ENCODE peak calls at places on chromosome 10, in five cellular contexts. C is tibial artery, X is right lobe of liver, H is lower lobe of right lung, W is left lung. J is an unnamed sample. For H3K4me1, the result is how much of the 10 kb centered on the place peaks cover.

GRCh38 chr10:51176976-51177690 is 102.8 kb downstream of the PRKG1 start:
- DNase-seq in W (no peak), C (no peak), H (no peak), X (no peak), J (no peak)

GRCh38 chr10:74177140-74177677 is 26.2 kb downstream of the ADK start:
- DNase-seq in H (peak), X (peak), W (peak), C (no peak), J (peak)

GRCh38 chr10:133318494-133319127 is 9.9 kb downstream of the ZNF511 start:
- DNase-seq in H (peak), X (peak), W (peak), C (no peak), J (peak)

GRCh38 chr10:6766061-6766460 is 186.0 kb upstream of the PRKCQ start:
- DNase-seq in W (no peak), H (no peak), X (no peak), C (no peak), J (no peak)

GRCh38 chr10:109912335-109913282 is 10.7 kb downstream of the XPNPEP1 start:
- DNase-seq in H (no peak), X (no peak), W (no peak), C (no peak), J (no peak)

GRCh38 chr10:76403876-76404275 is 972.5 kb downstream of the LRMDA start:
- DNase-seq in W (no peak), H (no peak), C (peak), X (no peak), J (no peak)

GRCh38 chr10:123136806-123137642 is 1.3 kb downstream of the HMX3 start:
- DNase-seq in C (no peak), H (no peak), W (no peak), X (no peak), J (no peak)

GRCh38 chr10:31745612-31746376 is 182.8 kb downstream of the ARHGAP12 start:
- DNase-seq in C (no peak), H (no peak), X (no peak), W (peak), J (no peak)

GRCh38 chr10:24957624-24958435 is 5.4 kb upstream of the PRTFDC1 start:
- DNase-seq in H (no peak), X (no peak), W (no peak), C (no peak), J (no peak)

GRCh38 chr10:43814611-43815010 is 165.9 kb upstream of the ZNF32 start:
- DNase-seq in H (no peak), C (no peak), X (no peak), W (no peak), J (no peak)

GRCh38 chr10:73262105-73262730 is 9.8 kb upstream of the MRPS16 start:
- DNase-seq in X (no peak), W (no peak), C (no peak), H (no peak), J (no peak)

GRCh38 chr10:61633665-61634064 is 29.1 kb upstream of the CABCOCO1 start:
- DNase-seq in W (no peak), H (no peak), X (no peak), C (no peak), J (no peak)

GRCh38 chr10:51802030-51802429 is 102.6 kb upstream of the CSTF2T start:
- DNase-seq in C (no peak), W (no peak), H (no peak), X (no peak), J (no peak)

GRCh38 chr10:126839094-126839761 is 66.0 kb upstream of the DOCK1 start:
- DNase-seq in H (peak), X (no peak), W (peak), C (no peak), J (no peak)

GRCh38 chr10:112797221-112797620 is 152.8 kb upstream of the TCF7L2 start:
- DNase-seq in X (no peak), H (no peak), W (no peak), C (no peak), J (no peak)

GRCh38 chr10:126841341-126841902 is 63.8 kb upstream of the DOCK1 start:
- DNase-seq in C (no peak), W (no peak), H (no peak), X (no peak), J (no peak)

GRCh38 chr10:104331208-104331838 is 6.9 kb downstream of the ITPRIP start:
- DNase-seq in H (no peak), C (no peak), W (no peak), X (peak), J (no peak)

GRCh38 chr10:24556746-24557742 is 166.6 kb downstream of the ARHGAP21 start:
- DNase-seq in H (no peak), X (no peak), C (no peak), W (no peak), J (no peak)

GRCh38 chr10:131448883-131449282 is 137.4 kb upstream of the TCERG1L start:
- DNase-seq in X (no peak), H (no peak), C (no peak), W (peak), J (no peak)

GRCh38 chr10:103481974-103482531 is 3.0 kb upstream of the CALHM3 start:
- DNase-seq in W (peak), X (no peak), H (no peak), C (peak), J (peak)

GRCh38 chr10:119831656-119832055 is 41.0 kb downstream of the MCMBP start:
- DNase-seq in X (no peak), H (no peak), W (no peak), C (no peak), J (no peak)

GRCh38 chr10:3911713-3912442 is 126.9 kb upstream of the KLF6 start:
- DNase-seq in C (no peak), W (no peak), X (no peak), H (no peak), J (no peak)

GRCh38 chr10:1203216-1203615 is 147.0 kb downstream of the WDR37 start:
- DNase-seq in X (no peak), W (peak), C (no peak), H (no peak), J (no peak)

GRCh38 chr10:102347236-102347828 is 48.2 kb upstream of the NFKB2 start:
- DNase-seq in H (peak), C (peak), X (peak), W (no peak), J (peak)

GRCh38 chr10:88657901-88658300 is 6.3 kb upstream of the LIPF start:
- DNase-seq in X (no peak), C (no peak), W (no peak), H (no peak), J (no peak)

GRCh38 chr10:34256216-34256615 is 558.9 kb downstream of the PARD3 start:
- DNase-seq in H (no peak), C (no peak), W (no peak), X (no peak), J (no peak)

GRCh38 chr10:72659694-72660093 is 32.2 kb upstream of the MCU start:
- DNase-seq in C (no peak), H (no peak), X (no peak), W (no peak), J (no peak)

GRCh38 chr10:126569513-126570447 is 100.7 kb downstream of the C10orf90 start:
- DNase-seq in C (no peak), H (no peak), X (no peak), W (no peak), J (no peak)

GRCh38 chr10:3042589-3042988 is 24.8 kb upstream of the PFKP start:
- DNase-seq in X (no peak), C (no peak), W (no peak), H (no peak), J (no peak)

GRCh38 chr10:77173615-77174461 is 463.8 kb downstream of the KCNMA1 start:
- DNase-seq in X (peak), C (peak), W (no peak), H (peak), J (peak)

GRCh38 chr10:94016727-94017714 is 23.3 kb downstream of the PLCE1 start:
- DNase-seq in H (no peak), W (no peak), X (no peak), C (no peak), J (no peak)

GRCh38 chr10:77622822-77623410 is 14.7 kb downstream of the KCNMA1 start:
- DNase-seq in C (no peak), X (no peak), H (no peak), W (no peak), J (no peak)

GRCh38 chr10:93138113-93138870 is 64.6 kb downstream of the CYP26A1 start:
- DNase-seq in X (no peak), H (no peak), W (no peak), C (no peak), J (no peak)

GRCh38 chr10:25017247-25017590 is 807 bp downstream of the THNSL1 start:
- DNase-seq in X (no peak), H (no peak), C (no peak), W (no peak), J (no peak)

GRCh38 chr10:110363572-110364411 is 59.1 kb upstream of the SMNDC1 start:
- DNase-seq in X (peak), W (no peak), C (no peak), H (no peak), J (no peak)

GRCh38 chr10:122490268-122490667 is 28.9 kb downstream of the HTRA1 start:
- DNase-seq in C (no peak), W (no peak), X (no peak), H (no peak), J (no peak)

GRCh38 chr10:61973169-61973568 is 71.7 kb downstream of the ARID5B start:
- DNase-seq in W (no peak), C (no peak), H (no peak), X (no peak), J (no peak)

GRCh38 chr10:94066411-94066810 is 72.7 kb downstream of the PLCE1 start:
- DNase-seq in W (no peak), H (no peak), X (no peak), C (no peak), J (no peak)

DNA sequence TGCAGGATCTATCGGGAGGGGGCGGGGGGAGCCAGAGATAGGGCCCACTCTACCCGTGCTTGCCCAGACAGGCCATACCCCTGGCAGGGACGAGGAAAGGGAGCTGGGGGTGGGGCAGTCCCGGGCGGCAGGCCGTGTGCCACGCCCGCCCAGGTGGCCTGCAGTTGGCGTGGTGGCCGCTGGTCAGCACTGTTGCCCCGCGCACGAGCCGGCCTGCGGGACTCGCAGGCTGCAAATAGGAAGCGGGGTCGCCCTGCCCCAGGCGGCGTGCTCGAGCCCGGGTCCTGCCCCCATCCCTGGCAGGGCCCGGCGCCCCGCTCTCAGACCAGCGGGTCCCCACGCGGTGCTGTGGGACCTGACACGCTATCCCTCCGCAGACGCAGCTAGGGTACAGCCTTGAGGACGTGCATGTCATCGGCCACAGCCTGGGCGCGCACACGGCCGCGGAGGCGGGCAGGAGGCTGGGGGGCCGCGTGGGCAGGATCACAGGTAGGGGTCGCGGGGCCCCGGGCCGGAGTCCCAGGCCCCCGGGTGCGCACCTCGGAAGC is 6.7 kb downstream of the PNLIPRP2 start:
- DNase-seq in C (no peak), H (no peak), W (no peak), X (peak), J (no peak)
- TF ChIP-seq CTCF in C (no peak), H (peak), W (peak), X (peak), J (peak)

DNA sequence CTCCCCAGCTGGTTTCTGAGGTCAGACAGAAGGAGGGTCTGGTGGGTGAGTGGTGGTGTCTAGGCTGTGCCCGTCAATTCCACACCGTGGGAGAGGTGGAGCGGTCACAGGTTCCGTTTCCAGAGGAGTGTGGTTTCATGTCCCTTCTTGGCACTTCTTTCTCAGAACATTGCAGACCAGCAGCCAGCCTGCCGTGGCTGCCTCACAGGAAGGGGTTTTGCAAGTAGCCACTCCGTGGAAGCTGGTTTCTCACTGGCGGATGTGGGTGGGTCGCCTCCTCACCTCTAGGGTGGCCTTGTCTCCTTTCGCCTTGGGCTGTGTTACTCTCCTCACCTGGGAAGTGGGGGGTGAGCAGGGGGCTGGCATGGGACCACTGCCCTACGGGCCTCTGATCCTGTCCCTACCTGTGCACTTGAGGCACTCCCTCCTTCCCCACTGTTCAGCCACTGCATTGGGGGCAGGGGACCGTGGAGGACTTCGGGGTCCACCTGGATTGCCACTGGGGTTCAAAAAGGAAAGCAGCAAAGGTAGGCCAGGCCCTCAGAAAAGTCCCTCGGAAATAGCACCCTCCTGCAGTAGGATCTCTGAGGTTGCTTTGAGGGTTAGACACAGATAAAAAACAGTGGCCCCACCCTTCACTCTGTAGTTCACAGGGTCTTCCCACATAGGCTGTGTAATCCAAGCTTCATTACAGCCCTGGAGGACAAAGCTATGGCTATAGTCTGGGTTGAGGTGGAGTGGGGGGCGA is 33.9 kb downstream of the TSPAN14 start:
- DNase-seq in H (peak), W (peak), C (no peak), X (peak), J (no peak)
- H3K4me1 ChIP-seq in H (half or more), W (under half), C (under half), X (under half), J (under half)

GRCh38 chr10:95503526-95503925 is 57.6 kb downstream of the SORBS1 start:
- DNase-seq in W (no peak), H (no peak), C (no peak), X (no peak), J (no peak)

GRCh38 chr10:95505084-95505610 is 56.0 kb downstream of the SORBS1 start:
- DNase-seq in W (no peak), C (peak), X (no peak), H (no peak), J (no peak)

GRCh38 chr10:95505641-95506040 is 55.5 kb downstream of the SORBS1 start:
- DNase-seq in X (no peak), C (no peak), H (no peak), W (no peak), J (no peak)

GRCh38 chr10:95503012-95503411 is 58.2 kb downstream of the SORBS1 start:
- DNase-seq in X (no peak), H (no peak), C (no peak), W (no peak), J (no peak)

DNA sequence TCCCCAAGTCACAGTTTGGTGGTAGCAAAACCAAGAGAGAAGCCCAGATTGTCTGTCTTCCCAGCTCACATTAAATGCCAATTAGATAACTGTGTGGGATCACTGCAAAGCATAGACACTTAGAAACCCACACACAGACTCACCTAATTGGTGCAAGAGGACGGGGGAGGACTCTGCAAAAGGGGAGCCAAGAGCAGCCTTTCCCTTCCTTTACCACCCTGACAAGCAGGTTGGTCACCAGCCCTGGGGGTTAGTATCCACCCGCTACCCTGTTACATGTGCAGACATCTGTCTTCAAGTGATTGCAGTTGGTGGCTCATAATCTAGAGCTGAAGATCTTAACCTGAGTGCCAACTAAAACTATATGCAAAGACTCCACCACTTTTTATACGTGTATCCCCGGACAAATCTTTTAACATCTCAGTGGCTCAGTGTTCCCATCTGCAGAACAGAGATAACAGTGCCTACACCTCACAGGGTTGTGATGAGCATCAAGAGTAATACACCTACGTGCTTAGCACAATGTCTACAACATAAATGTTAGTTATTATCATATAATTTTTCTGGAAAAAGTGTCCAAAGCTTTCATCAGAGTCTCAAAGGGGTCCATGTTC is 56.9 kb downstream of the SORBS1 start:
- DNase-seq in H (no peak), C (no peak), W (no peak), X (no peak), J (no peak)
- H3K27ac ChIP-seq in H (peak), C (peak), W (no peak), X (no peak), J (no peak)

GRCh38 chr10:26448706-26449435 is 10.7 kb downstream of the APBB1IP start:
- DNase-seq in H (no peak), C (no peak), W (no peak), X (no peak), J (no peak)

GRCh38 chr10:26441491-26442214 is 3.5 kb downstream of the APBB1IP start:
- DNase-seq in W (no peak), X (no peak), C (no peak), H (no peak), J (no peak)

GRCh38 chr10:26448292-26448691 is 10.2 kb downstream of the APBB1IP start:
- DNase-seq in W (no peak), C (no peak), H (no peak), X (no peak), J (no peak)

GRCh38 chr10:26446258-26446657 is 8.1 kb downstream of the APBB1IP start:
- DNase-seq in X (no peak), C (no peak), W (no peak), H (no peak), J (no peak)

GRCh38 chr10:26445411-26446031 is 7.4 kb downstream of the APBB1IP start:
- DNase-seq in H (no peak), X (no peak), C (no peak), W (no peak), J (no peak)
- TF ChIP-seq CTCF in H (peak), X (peak), C (no peak), W (no peak), J (no peak)

GRCh38 chr10:71465576-71466252 is 69.0 kb downstream of the CDH23 start:
- DNase-seq in W (no peak), H (no peak), C (no peak), X (no peak), J (no peak)

GRCh38 chr10:71467569-71468362 is 71.0 kb downstream of the CDH23 start:
- DNase-seq in W (no peak), C (no peak), H (peak), X (no peak), J (no peak)

GRCh38 chr10:71468363-71469094 is 71.8 kb downstream of the CDH23 start:
- DNase-seq in X (no peak), H (peak), C (no peak), W (no peak), J (no peak)

GRCh38 chr10:71467161-71467560 is 70.4 kb downstream of the CDH23 start:
- DNase-seq in C (no peak), W (no peak), H (peak), X (no peak), J (no peak)

GRCh38 chr10:71466330-71466729 is 69.6 kb downstream of the CDH23 start:
- DNase-seq in W (no peak), X (no peak), H (no peak), C (no peak), J (no peak)
- H3K4me1 ChIP-seq in W (under half), X (under half), H (under half), C (under half), J (under half)

DNA sequence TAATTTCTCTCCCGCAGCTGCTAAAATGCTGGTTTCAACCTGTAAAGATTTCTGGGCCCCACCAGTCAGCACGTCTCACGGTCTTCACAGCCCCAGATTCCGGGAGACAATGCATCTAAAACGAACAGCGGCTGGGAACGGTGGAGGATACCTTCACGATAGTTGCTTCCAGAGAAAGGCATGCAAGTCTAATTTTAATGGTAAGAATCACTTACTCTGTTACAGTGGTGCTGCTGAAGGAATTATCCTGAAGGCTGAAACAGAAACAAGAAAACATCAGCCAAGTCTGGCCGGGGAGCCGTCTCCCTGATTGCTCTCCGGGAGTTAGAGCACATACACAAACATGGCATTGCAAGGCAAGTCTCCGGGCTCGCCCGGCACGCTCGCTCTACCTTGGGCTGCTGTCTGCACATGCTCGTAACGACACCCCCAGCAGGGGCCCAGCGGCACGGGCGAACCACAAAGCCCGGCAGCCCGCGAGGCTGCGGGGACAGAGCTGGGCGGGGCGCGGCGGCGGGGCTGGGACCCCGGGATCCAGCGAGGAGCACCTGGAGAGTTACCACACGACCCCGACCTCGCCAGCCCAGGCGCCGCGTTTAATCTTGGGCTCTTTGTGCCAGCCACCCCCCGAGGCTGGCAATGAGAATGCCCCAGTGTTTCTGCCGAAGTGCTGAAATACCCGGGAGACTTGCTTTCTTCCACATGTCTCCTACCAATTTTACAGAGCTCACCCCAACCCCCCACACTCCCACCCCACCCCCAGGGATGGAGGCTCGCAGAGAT is at the start of gene FAM13C:
- DNase-seq in H (peak), C (peak), X (peak), W (peak), J (peak)
- H3K27ac ChIP-seq in H (peak), C (peak), X (peak), W (peak), J (peak)

J was measured in psoas muscle.